ENCODE peak calls at places on chromosomes 2 and 18, in four cellular contexts. One of them, this sample, is unnamed.

GRCh38 chr2:47068966-47069627 is 86.0 kb downstream of the STPG4 start:
- DNase-seq in GM12878: no peak
- DNase-seq in K562: no peak
- DNase-seq in HL-60: no peak
- DNase-seq in this sample: no peak

GRCh38 chr2:30287857-30288513 is 56.7 kb downstream of the LBH start:
- DNase-seq in GM12878: peak
- DNase-seq in HL-60: no peak
- DNase-seq in K562: no peak
- DNase-seq in this sample: no peak

GRCh38 chr2:177543007-177543760 is 150.6 kb downstream of the AGPS start:
- DNase-seq in K562: no peak
- DNase-seq in GM12878: no peak
- DNase-seq in HL-60: no peak
- DNase-seq in this sample: no peak

GRCh38 chr2:148998162-148998830 is 40.2 kb upstream of the LYPD6B start:
- DNase-seq in HL-60: no peak
- DNase-seq in K562: no peak
- DNase-seq in GM12878: no peak
- DNase-seq in this sample: no peak

GRCh38 chr2:195535911-195536522 is 121.0 kb upstream of the SLC39A10 start:
- DNase-seq in K562: peak
- DNase-seq in GM12878: peak
- DNase-seq in HL-60: peak
- DNase-seq in this sample: peak

GRCh38 chr2:85342156-85342555 is 12.2 kb downstream of the RETSAT start:
- DNase-seq in HL-60: no peak
- DNase-seq in GM12878: no peak
- DNase-seq in K562: no peak
- DNase-seq in this sample: no peak

GRCh38 chr2:73004466-73004865 is 67.0 kb downstream of the SFXN5 start:
- DNase-seq in GM12878: no peak
- DNase-seq in K562: no peak
- DNase-seq in HL-60: no peak
- DNase-seq in this sample: no peak

GRCh38 chr2:159615187-159615935 is 987 bp downstream of the BAZ2B start:
- DNase-seq in HL-60: peak
- DNase-seq in GM12878: peak
- DNase-seq in K562: peak
- DNase-seq in this sample: peak

GRCh38 chr2:237895544-237896506 is 36.4 kb downstream of the RAMP1 start:
- DNase-seq in GM12878: no peak
- DNase-seq in K562: no peak
- DNase-seq in HL-60: no peak
- DNase-seq in this sample: no peak

GRCh38 chr2:1024981-1025380 is 74.3 kb downstream of the SNTG2 start:
- DNase-seq in HL-60: no peak
- DNase-seq in GM12878: no peak
- DNase-seq in K562: no peak
- DNase-seq in this sample: no peak

GRCh38 chr2:122136071-122136470 is 380.6 kb downstream of the TSN start:
- DNase-seq in HL-60: no peak
- DNase-seq in GM12878: no peak
- DNase-seq in K562: peak
- DNase-seq in this sample: peak

GRCh38 chr2:26616032-26616863 is 24.9 kb downstream of the CIB4 start:
- DNase-seq in HL-60: no peak
- DNase-seq in GM12878: no peak
- DNase-seq in K562: no peak
- DNase-seq in this sample: no peak

GRCh38 chr2:26616864-26617135 is 24.4 kb downstream of the CIB4 start:
- DNase-seq in GM12878: no peak
- DNase-seq in HL-60: no peak
- DNase-seq in K562: no peak
- DNase-seq in this sample: no peak

GRCh38 chr2:26613241-26614204 is 27.6 kb downstream of the CIB4 start:
- DNase-seq in HL-60: no peak
- DNase-seq in GM12878: no peak
- DNase-seq in K562: no peak
- DNase-seq in this sample: no peak

GRCh38 chr2:26614205-26615128 is 26.7 kb downstream of the CIB4 start:
- DNase-seq in HL-60: no peak
- DNase-seq in GM12878: no peak
- DNase-seq in K562: no peak
- DNase-seq in this sample: no peak

DNA sequence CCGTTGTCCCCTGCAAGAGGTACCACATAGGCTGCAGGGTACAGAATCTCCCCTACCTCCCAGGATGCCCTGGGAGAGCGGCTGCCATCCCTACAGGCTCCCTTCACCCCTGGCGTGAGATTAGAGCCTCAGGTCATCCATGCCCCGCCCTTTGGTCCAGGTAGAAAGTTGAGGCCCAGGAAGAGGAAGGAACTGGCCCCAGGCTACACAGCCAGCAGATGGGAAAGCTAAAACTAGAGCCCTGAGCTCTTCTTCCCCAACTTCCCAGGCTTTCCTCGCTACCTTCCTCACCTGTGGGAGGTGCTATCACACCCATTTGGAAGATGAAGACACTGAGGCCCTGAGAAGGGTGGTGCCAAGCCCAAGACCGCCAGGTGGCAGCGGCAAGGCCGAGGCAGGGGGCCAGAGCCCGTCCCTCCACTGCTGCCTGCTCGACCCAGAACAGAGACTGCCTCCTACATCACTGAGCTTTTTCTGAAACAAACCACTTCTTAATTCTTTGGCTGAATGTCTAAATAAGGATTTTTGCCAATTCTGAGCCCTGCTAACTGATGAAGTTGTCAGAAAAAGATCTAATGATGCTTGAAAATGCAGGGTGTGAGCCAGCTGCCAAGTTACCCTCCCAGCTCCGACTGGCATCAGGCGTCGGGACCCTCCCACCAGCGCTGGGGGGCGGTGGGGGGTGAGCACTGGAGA is 25.7 kb downstream of the CIB4 start:
- DNase-seq in HL-60: no peak
- DNase-seq in GM12878: no peak
- DNase-seq in K562: no peak
- DNase-seq in this sample: no peak
- TF ChIP-seq SPI1 in HL-60: no peak
- TF ChIP-seq SPI1 in GM12878: no peak
- TF ChIP-seq SPI1 in K562: no peak
- TF ChIP-seq SPI1 in this sample: no peak

GRCh38 chr2:113164930-113165585 is 8.7 kb upstream of the PSD4 start:
- DNase-seq in K562: no peak
- DNase-seq in GM12878: no peak
- DNase-seq in HL-60: no peak
- DNase-seq in this sample: no peak

GRCh38 chr2:113167962-113168340 is 5.8 kb upstream of the PSD4 start:
- DNase-seq in GM12878: no peak
- DNase-seq in K562: no peak
- DNase-seq in HL-60: no peak
- DNase-seq in this sample: no peak

GRCh38 chr2:113166187-113166645 is 7.6 kb upstream of the PSD4 start:
- DNase-seq in HL-60: no peak
- DNase-seq in GM12878: no peak
- DNase-seq in K562: no peak
- DNase-seq in this sample: no peak

GRCh38 chr2:113169002-113169530 is 4.7 kb upstream of the PSD4 start:
- DNase-seq in HL-60: no peak
- DNase-seq in K562: no peak
- DNase-seq in GM12878: no peak
- DNase-seq in this sample: peak

DNA sequence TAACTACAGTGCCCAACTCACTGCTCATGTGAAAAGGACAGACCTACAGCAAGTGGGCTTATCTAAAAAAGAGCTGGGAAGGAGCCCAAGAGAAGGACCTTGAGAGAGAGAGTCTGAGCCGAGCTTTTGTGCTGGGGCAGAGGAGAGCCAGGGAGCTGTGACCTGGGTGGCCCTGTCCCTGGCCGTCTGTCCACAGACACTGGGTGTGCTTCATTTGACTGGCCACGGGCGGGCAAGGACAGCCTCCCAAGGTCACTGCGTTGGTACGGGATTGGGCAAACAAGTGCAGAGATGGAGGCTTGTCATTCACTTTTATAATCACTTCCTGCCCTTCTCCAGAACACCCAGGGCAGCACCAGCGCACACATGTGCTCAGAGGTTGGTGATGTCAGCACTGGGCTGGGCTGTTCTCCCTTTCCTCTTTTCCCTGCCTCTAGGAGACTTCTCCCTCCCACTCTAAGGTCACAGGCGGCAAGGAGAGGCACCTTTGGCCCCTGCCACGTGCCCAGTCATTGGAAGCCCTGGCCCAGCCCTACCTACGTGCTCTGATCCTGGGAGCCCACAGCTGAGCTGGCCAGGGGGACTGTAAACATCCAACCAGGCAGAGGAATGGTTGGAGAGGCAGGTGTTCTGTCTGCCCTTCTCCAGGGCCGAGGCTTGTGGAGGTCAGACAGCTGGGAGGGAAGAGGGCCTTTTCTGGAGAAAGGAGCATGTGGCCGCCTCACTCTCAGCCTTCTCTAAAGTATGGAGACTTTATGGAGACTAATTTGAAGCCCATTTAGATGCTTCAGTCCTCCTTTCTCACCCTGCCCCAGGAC is 6.4 kb upstream of the PSD4 start:
- DNase-seq in K562: no peak
- DNase-seq in GM12878: no peak
- DNase-seq in HL-60: no peak
- DNase-seq in this sample: no peak
- TF ChIP-seq POLR2AphosphoS5 in K562: no peak
- TF ChIP-seq POLR2AphosphoS5 in GM12878: no peak
- TF ChIP-seq POLR2AphosphoS5 in HL-60: no peak
- TF ChIP-seq POLR2AphosphoS5 in this sample: no peak

GRCh38 chr18:13217466-13217961 is 1.0 kb upstream of the LDLRAD4 start:
- DNase-seq in HL-60: peak
- DNase-seq in GM12878: no peak
- DNase-seq in K562: peak
- DNase-seq in this sample: peak

GRCh38 chr18:13217971-13218375 is 587 bp upstream of the LDLRAD4 start:
- DNase-seq in K562: no peak
- DNase-seq in GM12878: no peak
- DNase-seq in HL-60: no peak
- DNase-seq in this sample: no peak

GRCh38 chr18:13219012-13219396 is 444 bp downstream of the LDLRAD4 start:
- DNase-seq in K562: no peak
- DNase-seq in GM12878: no peak
- DNase-seq in HL-60: no peak
- DNase-seq in this sample: no peak

GRCh38 chr18:13219576-13219975 is 1.0 kb downstream of the LDLRAD4 start:
- DNase-seq in GM12878: no peak
- DNase-seq in HL-60: no peak
- DNase-seq in K562: no peak
- DNase-seq in this sample: no peak

GRCh38 chr18:13218376-13219011 is at the start of gene LDLRAD4:
- DNase-seq in HL-60: no peak
- DNase-seq in K562: no peak
- DNase-seq in GM12878: no peak
- DNase-seq in this sample: no peak
- TF ChIP-seq SPI1 in HL-60: no peak
- TF ChIP-seq SPI1 in K562: no peak
- TF ChIP-seq SPI1 in GM12878: no peak
- TF ChIP-seq SPI1 in this sample: no peak

GRCh38 chr2:19933351-19933981 is 31.7 kb upstream of the TTC32 start:
- DNase-seq in K562: no peak
- DNase-seq in GM12878: peak
- DNase-seq in HL-60: no peak
- DNase-seq in this sample: no peak
- TF ChIP-seq POLR2AphosphoS5 in K562: no peak
- TF ChIP-seq POLR2AphosphoS5 in GM12878: no peak
- TF ChIP-seq POLR2AphosphoS5 in HL-60: no peak
- TF ChIP-seq POLR2AphosphoS5 in this sample: no peak

DNA sequence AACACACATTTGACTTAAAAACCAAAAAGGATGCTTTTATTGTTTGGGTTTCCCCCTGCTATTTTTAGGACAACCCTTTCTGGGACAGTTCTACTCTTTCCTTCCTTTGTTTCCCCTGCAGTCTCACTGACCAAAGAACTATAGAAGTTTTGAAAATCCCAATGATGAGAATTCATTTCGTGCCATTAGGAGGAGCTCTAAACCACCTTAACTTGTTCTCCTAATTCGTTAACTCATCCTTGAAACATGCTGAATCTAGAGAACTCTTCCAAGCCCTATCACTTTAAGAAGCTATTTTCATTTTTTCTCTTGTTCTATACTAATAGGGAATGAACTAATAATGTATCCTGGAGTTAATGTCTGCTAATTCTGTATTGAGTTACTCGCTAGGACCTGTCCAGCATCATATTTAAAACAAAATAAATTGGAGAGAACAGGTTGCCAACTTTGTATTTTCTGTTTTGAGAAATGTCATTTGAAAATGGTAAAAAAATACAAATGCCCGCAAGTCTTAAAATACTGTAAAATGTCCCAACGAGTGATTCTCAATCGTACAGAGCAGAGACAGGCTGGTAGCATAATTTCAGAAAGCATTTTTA is 62.9 kb downstream of the AFTPH start:
- DNase-seq in K562: peak
- DNase-seq in GM12878: no peak
- DNase-seq in HL-60: no peak
- DNase-seq in this sample: no peak
- TF ChIP-seq SPI1 in K562: no peak
- TF ChIP-seq SPI1 in GM12878: no peak
- TF ChIP-seq SPI1 in HL-60: no peak
- TF ChIP-seq SPI1 in this sample: no peak

GRCh38 chr2:21330786-21331391 is 207.1 kb downstream of the TDRD15 start:
- DNase-seq in K562: no peak
- DNase-seq in HL-60: no peak
- DNase-seq in GM12878: no peak
- DNase-seq in this sample: no peak

GRCh38 chr2:21331625-21332370 is 208.0 kb downstream of the TDRD15 start:
- DNase-seq in HL-60: no peak
- DNase-seq in K562: no peak
- DNase-seq in GM12878: no peak
- DNase-seq in this sample: no peak

GRCh38 chr2:21333249-21333648 is 209.5 kb downstream of the TDRD15 start:
- DNase-seq in GM12878: no peak
- DNase-seq in K562: no peak
- DNase-seq in HL-60: no peak
- DNase-seq in this sample: no peak

GRCh38 chr2:21333694-21334093 is 209.9 kb downstream of the TDRD15 start:
- DNase-seq in HL-60: no peak
- DNase-seq in K562: no peak
- DNase-seq in GM12878: no peak
- DNase-seq in this sample: no peak
- TF ChIP-seq POLR2AphosphoS5 in HL-60: no peak
- TF ChIP-seq POLR2AphosphoS5 in K562: no peak
- TF ChIP-seq POLR2AphosphoS5 in GM12878: no peak
- TF ChIP-seq POLR2AphosphoS5 in this sample: no peak

DNA sequence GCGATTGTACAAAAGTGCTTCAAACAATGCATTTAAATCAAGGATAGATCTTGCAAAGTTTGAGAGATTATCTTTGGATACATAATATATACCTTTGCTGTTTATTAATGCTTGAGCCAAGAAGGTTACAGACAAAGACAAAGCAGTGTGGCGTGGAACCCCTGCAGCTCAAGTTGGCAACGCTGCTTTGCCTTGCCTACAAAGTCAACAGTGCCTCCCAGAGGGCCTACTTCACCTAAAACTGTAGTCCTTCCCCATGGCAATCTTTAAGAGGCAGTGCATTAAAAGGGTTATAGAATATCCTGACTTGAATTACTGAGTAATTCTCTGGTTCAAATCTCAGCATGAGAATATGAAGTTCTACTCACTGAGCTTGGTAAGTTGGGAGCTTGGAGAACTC is 96.7 kb downstream of the MYT1L start:
- DNase-seq in GM12878: no peak
- DNase-seq in HL-60: no peak
- DNase-seq in K562: no peak
- DNase-seq in this sample: no peak
- TF ChIP-seq SPI1 in GM12878: no peak
- TF ChIP-seq SPI1 in HL-60: no peak
- TF ChIP-seq SPI1 in K562: no peak
- TF ChIP-seq SPI1 in this sample: no peak

This sample was measured in GM12891.